ENCODE peak calls at places on chromosomes 16 and 17, in eight cellular contexts. Y, H, I, Q, D, Z, P and X are unnamed samples.

GRCh38 chr17:35746956-35747355 is 6.1 kb downstream of the GAS2L2 start:
- DNase-seq in H (no peak), Y (no peak), Z (no peak), P (no peak), Q (no peak), D (no peak), I (no peak), X (no peak)

GRCh38 chr16:23061669-23062068 is 87.6 kb downstream of the USP31 start:
- DNase-seq in Q (no peak), D (no peak), I (no peak), Y (no peak), P (no peak), Z (no peak), H (no peak), X (no peak)

GRCh38 chr17:82291582-82292250 is 18.2 kb upstream of the CSNK1D start:
- DNase-seq in H (no peak), Q (no peak), P (no peak), D (no peak), Y (no peak), Z (no peak), I (no peak), X (peak)

GRCh38 chr17:77877019-77877418 is 81.5 kb upstream of the TNRC6C start:
- DNase-seq in I (no peak), Q (no peak), Z (no peak), Y (no peak), H (no peak), D (no peak), P (no peak), X (no peak)

GRCh38 chr17:50520483-50520882 is 12.1 kb upstream of the EPN3 start:
- DNase-seq in Y (no peak), P (no peak), Z (no peak), H (no peak), I (no peak), D (no peak), Q (no peak), X (no peak)

GRCh38 chr17:73973881-73974409 is 229.5 kb upstream of the RPL38 start:
- DNase-seq in P (no peak), Y (no peak), Q (no peak), D (no peak), I (no peak), Z (peak), H (peak), X (peak)

GRCh38 chr16:81748476-81749198 is 30.5 kb upstream of the PLCG2 start:
- DNase-seq in Y (no peak), D (no peak), I (no peak), P (no peak), Z (no peak), H (no peak), Q (no peak), X (peak)

GRCh38 chr16:15765880-15766279 is 90.9 kb downstream of the MYH11 start:
- DNase-seq in P (no peak), Z (peak), H (peak), Y (peak), D (peak), Q (peak), I (no peak), X (peak)

GRCh38 chr16:55257971-55258613 is 65.9 kb upstream of the IRX6 start:
- DNase-seq in Z (peak), H (no peak), I (peak), P (no peak), D (peak), Q (no peak), Y (no peak), X (peak)

GRCh38 chr17:80474933-80475915 is 1.2 kb downstream of the NPTX1 start:
- DNase-seq in H (peak), D (no peak), Z (no peak), Y (no peak), I (no peak), Q (peak), P (no peak), X (peak)

GRCh38 chr17:33112763-33113162 is 121.1 kb downstream of the SPACA3 start:
- DNase-seq in P (no peak), Q (no peak), H (no peak), I (no peak), D (peak), Z (no peak), Y (no peak), X (no peak)

GRCh38 chr17:74008196-74008595 is 195.3 kb upstream of the RPL38 start:
- DNase-seq in Y (no peak), P (no peak), Z (no peak), D (peak), I (no peak), H (peak), Q (peak), X (peak)

GRCh38 chr16:2232094-2232990 is 3.9 kb upstream of the DNASE1L2 start:
- DNase-seq in H (no peak), P (no peak), D (no peak), Q (no peak), Y (no peak), I (no peak), Z (no peak), X (no peak)

GRCh38 chr16:31106509-31107464 is 1.4 kb upstream of the BCKDK start:
- DNase-seq in I (no peak), Y (no peak), Q (no peak), D (no peak), H (no peak), Z (no peak), P (no peak), X (no peak)

GRCh38 chr17:49093131-49093530 is 39.4 kb upstream of the B4GALNT2 start:
- DNase-seq in D (no peak), Q (peak), P (no peak), Y (no peak), I (no peak), H (no peak), Z (no peak), X (no peak)

GRCh38 chr16:12147681-12148479 is 171.3 kb downstream of the SNX29 start:
- DNase-seq in I (no peak), Y (no peak), D (no peak), Z (no peak), P (no peak), Q (no peak), H (no peak), X (peak)

GRCh38 chr17:59427996-59428395 is 96.5 kb downstream of the YPEL2 start:
- DNase-seq in Q (no peak), Z (no peak), H (no peak), Y (no peak), P (no peak), D (no peak), I (no peak), X (no peak)

GRCh38 chr17:22463110-22463850 is 771.0 kb downstream of the KCNJ18 start:
- DNase-seq in D (peak), Z (no peak), I (no peak), P (no peak), H (no peak), Q (no peak), Y (no peak), X (no peak)

GRCh38 chr17:76142044-76143041 is 1.3 kb upstream of the FOXJ1 start:
- DNase-seq in P (no peak), Q (no peak), I (no peak), Z (no peak), H (peak), D (no peak), Y (no peak), X (peak)

GRCh38 chr16:81779540-81780320 is 639 bp downstream of the PLCG2 start:
- DNase-seq in I (no peak), Q (no peak), Z (peak), Y (no peak), D (peak), P (no peak), H (no peak), X (peak)

GRCh38 chr17:68646626-68647526 is 45.7 kb upstream of the FAM20A start:
- DNase-seq in Z (peak), P (no peak), H (peak), Y (no peak), D (no peak), I (no peak), Q (peak), X (no peak)

GRCh38 chr17:29760279-29760721 is 137.6 kb upstream of the CORO6 start:
- DNase-seq in Y (no peak), Z (no peak), P (no peak), D (peak), H (peak), Q (no peak), I (no peak), X (no peak)

GRCh38 chr16:17032332-17032731 is 438.4 kb downstream of the XYLT1 start:
- DNase-seq in Z (no peak), H (no peak), D (peak), Y (no peak), P (no peak), Q (no peak), I (no peak), X (no peak)

GRCh38 chr16:31010539-31010938 is at the start of gene STX1B:
- DNase-seq in I (no peak), H (no peak), P (peak), D (no peak), Z (no peak), Q (peak), Y (peak), X (peak)

GRCh38 chr17:76642994-76643393 is 563 bp downstream of the ST6GALNAC1 start:
- DNase-seq in H (no peak), Q (no peak), P (no peak), Y (no peak), D (no peak), Z (no peak), I (no peak), X (no peak)

GRCh38 chr17:5837055-5837491 is 233.1 kb upstream of the WSCD1 start:
- DNase-seq in P (no peak), Y (no peak), I (no peak), Z (no peak), H (no peak), Q (no peak), D (no peak), X (no peak)

GRCh38 chr16:88315543-88316105 is 67.1 kb upstream of the ZNF469 start:
- DNase-seq in H (no peak), D (no peak), Q (no peak), P (no peak), I (no peak), Y (no peak), Z (peak), X (no peak)

GRCh38 chr17:7479389-7480192 is at the start of gene ZBTB4:
- DNase-seq in P (peak), D (peak), Q (peak), I (no peak), Z (peak), Y (peak), H (no peak), X (peak)

GRCh38 chr16:30768583-30769181 is 6.6 kb downstream of the RNF40 start:
- DNase-seq in P (no peak), H (no peak), Z (no peak), D (no peak), I (no peak), Y (no peak), Q (no peak), X (no peak)

GRCh38 chr17:31469959-31470358 is 78.5 kb downstream of the RAB11FIP4 start:
- DNase-seq in I (no peak), Q (no peak), H (no peak), P (no peak), D (no peak), Y (no peak), Z (no peak), X (peak)

GRCh38 chr17:43540821-43541674 is 5.1 kb downstream of the ETV4 start:
- DNase-seq in H (no peak), Z (no peak), Q (no peak), Y (no peak), I (no peak), P (no peak), D (peak), X (peak)